ENCODE peak calls at places on chromosomes 7 and 10, in four cellular contexts. Q is EL, C is LoVo, F is NCI-H1417. A is an unnamed sample.

GRCh38 chr10:88538038-88538437 is 45.1 kb downstream of the RNLS start:
- DNase-seq in Q (peak), F (no peak), C (no peak), A (no peak)

GRCh38 chr10:101629781-101630419 is 41.8 kb downstream of the DPCD start:
- DNase-seq in Q (no peak), C (no peak), F (no peak), A (no peak)

GRCh38 chr10:70879244-70879643 is 9.1 kb downstream of the PCBD1 start:
- DNase-seq in F (no peak), Q (no peak), C (no peak), A (no peak)

GRCh38 chr7:135980665-135981180 is 3.6 kb upstream of the MTPN start:
- DNase-seq in Q (peak), C (peak), F (no peak), A (peak)

GRCh38 chr10:82856953-82857352 is 982.0 kb downstream of the NRG3 start:
- DNase-seq in Q (no peak), C (no peak), F (no peak), A (no peak)

GRCh38 chr7:151780626-151781025 is 96.3 kb downstream of the PRKAG2 start:
- DNase-seq in Q (no peak), F (no peak), C (no peak), A (no peak)

GRCh38 chr10:29131952-29132820 is 156.7 kb upstream of the LYZL1 start:
- DNase-seq in Q (peak), F (no peak), C (no peak), A (no peak)

GRCh38 chr7:22295402-22296264 is 61.3 kb downstream of the RAPGEF5 start:
- DNase-seq in Q (no peak), C (no peak), F (no peak), A (no peak)

GRCh38 chr7:25907214-25907613 is 244.8 kb upstream of the NFE2L3 start:
- DNase-seq in Q (no peak), F (no peak), C (no peak), A (no peak)

GRCh38 chr7:36726311-36726710 is 2.0 kb upstream of the AOAH start:
- DNase-seq in Q (no peak), C (no peak), F (no peak), A (no peak)

GRCh38 chr10:129765664-129766550 is 198.2 kb downstream of the EBF3 start:
- DNase-seq in Q (no peak), C (no peak), F (no peak), A (no peak)

GRCh38 chr10:6228010-6228511 is 25.3 kb downstream of the PFKFB3 start:
- DNase-seq in F (no peak), Q (peak), C (no peak), A (no peak)

GRCh38 chr7:48280100-48280499 is 108.8 kb downstream of the ABCA13 start:
- DNase-seq in C (no peak), Q (peak), F (no peak), A (no peak)

GRCh38 chr7:47611045-47611511 is 29.2 kb upstream of the TNS3 start:
- DNase-seq in Q (no peak), F (no peak), C (no peak), A (peak)

GRCh38 chr10:78215645-78216044 is 182.0 kb downstream of the RPS24 start:
- DNase-seq in Q (no peak), F (no peak), C (no peak), A (no peak)

A was measured in small intestine.